ENCODE peak calls at places on chromosomes 1 and 21, in six cellular contexts. V is fibroblast of lung, Q is body of pancreas, N is uterus, R is Panc1, F is cardiac muscle cell. U is an unnamed sample. For H3K4me1, the result is how much of the 10 kb centered on the place peaks cover.

GRCh38 chr1:7218210-7218832 is 433.1 kb downstream of the CAMTA1 start:
- DNase-seq in F (peak), Q (no peak), R (no peak), V (peak), N (no peak), U (no peak)

GRCh38 chr21:27734146-27734545 is 767.3 kb upstream of the ADAMTS5 start:
- DNase-seq in N (no peak), Q (no peak), V (peak), R (no peak), F (peak), U (no peak)

GRCh38 chr1:27891196-27891889 is 19.0 kb downstream of the THEMIS2 start:
- DNase-seq in V (no peak), N (no peak), R (no peak), Q (no peak), F (no peak), U (no peak)

GRCh38 chr1:227318852-227319607 is 738 bp upstream of the CDC42BPA start:
- DNase-seq in Q (peak), F (peak), V (peak), R (no peak), N (peak), U (peak)

GRCh38 chr1:54353959-54354358 is 52.2 kb downstream of the SSBP3 start:
- DNase-seq in N (no peak), F (no peak), Q (no peak), V (no peak), R (no peak), U (no peak)

GRCh38 chr1:6423321-6423999 is 1.1 kb upstream of the ESPN start:
- DNase-seq in N (no peak), R (no peak), Q (peak), F (peak), V (no peak), U (no peak)

GRCh38 chr1:40301066-40301465 is 16.0 kb downstream of the COL9A2 start:
- DNase-seq in R (no peak), N (no peak), V (no peak), Q (no peak), F (no peak), U (no peak)

GRCh38 chr1:51445346-51446090 is 73.5 kb downstream of the EPS15 start:
- DNase-seq in R (no peak), V (peak), Q (no peak), N (no peak), F (no peak), U (no peak)

GRCh38 chr1:31771891-31772668 is 7.9 kb upstream of the ADGRB2 start:
- DNase-seq in N (no peak), R (no peak), F (peak), V (no peak), Q (peak), U (no peak)

GRCh38 chr21:28770867-28771661 is 221.6 kb downstream of the LTN1 start:
- DNase-seq in V (peak), N (no peak), F (peak), Q (no peak), R (no peak), U (no peak)

GRCh38 chr1:155859881-155860841 is 794 bp downstream of the SYT11 start:
- DNase-seq in Q (peak), N (peak), V (peak), F (peak), R (no peak), U (peak)

GRCh38 chr21:45875416-45875760 is 106.2 kb upstream of the COL6A1 start:
- DNase-seq in V (no peak), N (no peak), R (no peak), Q (no peak), F (no peak), U (no peak)

GRCh38 chr1:15523922-15524282 is at the start of gene CASP9:
- DNase-seq in F (no peak), N (no peak), R (no peak), Q (no peak), V (no peak), U (no peak)

GRCh38 chr1:228735871-228736586 is 750 bp downstream of the RHOU start:
- DNase-seq in F (peak), V (peak), R (no peak), N (peak), Q (peak), U (no peak)

GRCh38 chr1:233364695-233365539 is 37.4 kb downstream of the MAP3K21 start:
- DNase-seq in V (peak), R (peak), Q (no peak), N (no peak), F (peak), U (no peak)

GRCh38 chr1:63557365-63557987 is 34.2 kb downstream of the EFCAB7 start:
- DNase-seq in Q (peak), N (no peak), F (peak), R (peak), V (peak), U (no peak)

GRCh38 chr1:236677641-236678235 is 8.6 kb upstream of the ACTN2 start:
- DNase-seq in Q (no peak), N (no peak), V (no peak), F (peak), R (no peak), U (no peak)

GRCh38 chr1:173867141-173867752 is 542 bp downstream of the GAS5 start:
- DNase-seq in F (no peak), R (no peak), Q (no peak), N (no peak), V (no peak), U (peak)

GRCh38 chr1:16727190-16728111 is 12.9 kb upstream of the RNU1-4 start:
- DNase-seq in N (no peak), R (no peak), V (no peak), Q (no peak), F (peak), U (peak)

GRCh38 chr1:107251839-107252238 is 111.0 kb downstream of the NTNG1 start:
- DNase-seq in Q (no peak), V (no peak), N (no peak), F (no peak), R (no peak), U (no peak)

GRCh38 chr1:56187410-56187809 is 392.0 kb downstream of the PLPP3 start:
- DNase-seq in V (peak), F (no peak), N (no peak), R (no peak), Q (no peak), U (no peak)

GRCh38 chr1:6905790-6906189 is 120.5 kb downstream of the CAMTA1 start:
- DNase-seq in N (no peak), F (no peak), R (no peak), Q (no peak), V (no peak), U (no peak)

GRCh38 chr1:208562021-208562950 is 318.1 kb upstream of the PLXNA2 start:
- DNase-seq in Q (no peak), R (no peak), N (no peak), F (no peak), V (no peak), U (no peak)

GRCh38 chr1:208127791-208128408 is 116.3 kb downstream of the PLXNA2 start:
- DNase-seq in V (no peak), Q (no peak), R (no peak), F (no peak), N (no peak), U (no peak)

GRCh38 chr1:21000245-21000594 is 176.5 kb downstream of the EIF4G3 start:
- DNase-seq in V (no peak), F (no peak), N (no peak), R (no peak), Q (no peak), U (no peak)

GRCh38 chr1:59827055-59827643 is 12.4 kb downstream of the HOOK1 start:
- DNase-seq in N (no peak), Q (no peak), V (no peak), R (no peak), F (no peak), U (no peak)

GRCh38 chr1:79323240-79324025 is 316.9 kb upstream of the ADGRL4 start:
- DNase-seq in F (peak), N (no peak), R (peak), V (peak), Q (no peak), U (no peak)

GRCh38 chr1:53110370-53111072 is 31.9 kb downstream of the SLC1A7 start:
- DNase-seq in R (no peak), F (peak), N (peak), V (peak), Q (no peak), U (no peak)

GRCh38 chr1:226912587-226913176 is 27.4 kb upstream of the COQ8A start:
- DNase-seq in R (peak), F (peak), N (no peak), V (peak), Q (peak), U (no peak)

GRCh38 chr1:31568895-31569655 is 7.2 kb upstream of the TINAGL1 start:
- DNase-seq in V (no peak), Q (peak), R (no peak), N (no peak), F (no peak), U (peak)

GRCh38 chr1:77983997-77984355 is 5.1 kb upstream of the FUBP1 start:
- DNase-seq in Q (no peak), N (no peak), R (no peak), F (no peak), V (no peak), U (no peak)

GRCh38 chr1:67149179-67149770 is 14.5 kb upstream of the C1orf141 start:
- DNase-seq in V (peak), Q (peak), R (peak), F (peak), N (peak), U (no peak)

GRCh38 chr1:177571485-177572076 is 398.3 kb downstream of the SEC16B start:
- DNase-seq in V (peak), R (no peak), F (peak), Q (peak), N (no peak), U (no peak)

GRCh38 chr1:87117761-87118160 is 203.3 kb downstream of the HS2ST1 start:
- DNase-seq in Q (no peak), R (no peak), F (no peak), N (no peak), V (peak), U (no peak)

GRCh38 chr21:45291613-45292398 is 4.1 kb upstream of the POFUT2 start:
- DNase-seq in R (no peak), N (no peak), V (no peak), F (no peak), Q (no peak), U (peak)

GRCh38 chr1:200861937-200862647 is 10.7 kb upstream of the GPR25 start:
- DNase-seq in N (no peak), R (no peak), V (no peak), Q (no peak), F (no peak), U (no peak)

GRCh38 chr1:16618719-16619118 is 5.4 kb upstream of the NBPF1 start:
- DNase-seq in N (peak), Q (peak), V (no peak), F (no peak), R (no peak), U (peak)

GRCh38 chr1:25478633-25479032 is 47.9 kb downstream of the MACO1 start:
- DNase-seq in N (no peak), V (no peak), Q (peak), R (no peak), F (no peak), U (no peak)

DNA sequence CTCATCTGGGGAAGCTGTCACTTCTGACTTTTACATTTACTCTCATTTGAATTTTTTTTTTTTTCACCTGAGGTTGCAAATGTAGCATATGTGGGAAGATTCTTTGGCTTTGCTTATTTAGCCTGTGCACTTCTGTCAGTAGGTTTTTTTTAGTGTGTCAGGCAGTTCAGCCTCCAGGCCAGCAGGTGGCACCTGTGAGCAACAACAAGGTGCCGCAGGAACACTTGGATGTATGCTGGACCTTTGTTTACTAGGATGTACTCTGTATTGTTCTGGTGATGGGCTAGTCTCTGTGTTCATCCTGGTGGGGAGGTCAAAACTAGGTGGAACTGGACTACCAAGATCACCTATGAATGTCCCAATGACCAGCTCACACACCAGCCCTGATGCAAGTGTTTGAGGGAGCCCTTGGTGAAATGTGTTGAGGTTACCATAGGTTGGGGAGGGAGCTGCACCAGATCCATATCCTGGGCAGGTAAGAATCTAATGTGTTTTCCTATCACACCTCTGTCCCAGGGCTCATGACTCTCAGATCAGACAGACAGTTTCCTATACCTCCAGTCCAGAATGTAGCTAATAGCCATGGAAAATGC is 618.2 kb downstream of the BRINP3 start:
- DNase-seq in V (no peak), R (peak), Q (no peak), F (peak), N (no peak), U (no peak)
- TF ChIP-seq CTCF in V (peak), R (peak), Q (no peak), F (peak), N (no peak), U (no peak)

GRCh38 chr1:47893412-47893811 is 103.8 kb downstream of the TRABD2B start:
- DNase-seq in N (no peak), F (no peak), R (no peak), Q (no peak), V (no peak), U (no peak)

GRCh38 chr1:47898156-47898825 is 98.9 kb downstream of the TRABD2B start:
- DNase-seq in V (no peak), R (no peak), Q (no peak), F (no peak), N (no peak), U (no peak)

GRCh38 chr1:47894718-47895393 is 102.3 kb downstream of the TRABD2B start:
- DNase-seq in R (no peak), Q (peak), F (peak), N (no peak), V (no peak), U (peak)

GRCh38 chr1:47890779-47891178 is 106.4 kb downstream of the TRABD2B start:
- DNase-seq in N (no peak), R (no peak), F (no peak), V (no peak), Q (no peak), U (no peak)

GRCh38 chr1:47895436-47895835 is 101.7 kb downstream of the TRABD2B start:
- DNase-seq in F (no peak), R (no peak), V (no peak), N (no peak), Q (no peak), U (no peak)
- H3K4me1 ChIP-seq in F (under half), R (under half), V (under half), N (under half), Q (under half), U (under half)

DNA sequence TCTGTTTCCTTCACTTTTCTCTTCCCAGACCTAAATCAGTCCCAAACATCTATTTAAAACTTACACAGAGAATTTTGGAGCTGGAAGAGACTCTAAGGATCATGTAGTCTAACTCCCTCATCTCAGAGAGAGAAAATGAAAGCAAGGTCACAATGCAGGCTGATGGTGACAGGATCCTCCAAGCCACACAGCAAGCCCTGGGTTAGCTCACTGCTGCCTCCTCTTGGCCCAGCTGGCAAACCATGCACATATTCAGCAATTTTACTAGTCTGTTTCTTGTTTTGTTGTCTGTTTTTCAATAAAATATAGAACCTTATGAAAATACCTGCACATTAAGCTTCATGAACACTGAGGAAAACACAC is 27.7 kb upstream of the LY9 start:
- DNase-seq in N (no peak), V (no peak), F (peak), Q (no peak), R (peak), U (no peak)
- TF ChIP-seq CTCF in N (no peak), V (peak), F (peak), Q (no peak), R (peak), U (peak)

GRCh38 chr1:160637065-160637464 is 9.8 kb downstream of the SLAMF1 start:
- DNase-seq in R (no peak), V (no peak), N (no peak), Q (no peak), F (no peak), U (no peak)

GRCh38 chr1:160636547-160636946 is 10.3 kb downstream of the SLAMF1 start:
- DNase-seq in V (no peak), N (no peak), Q (no peak), F (no peak), R (no peak), U (no peak)

GRCh38 chr1:160638540-160638857 is 8.3 kb downstream of the SLAMF1 start:
- DNase-seq in F (no peak), Q (no peak), R (no peak), V (no peak), N (no peak), U (no peak)

GRCh38 chr1:160638926-160639325 is 7.9 kb downstream of the SLAMF1 start:
- DNase-seq in V (no peak), F (no peak), Q (no peak), R (no peak), N (no peak), U (no peak)

DNA sequence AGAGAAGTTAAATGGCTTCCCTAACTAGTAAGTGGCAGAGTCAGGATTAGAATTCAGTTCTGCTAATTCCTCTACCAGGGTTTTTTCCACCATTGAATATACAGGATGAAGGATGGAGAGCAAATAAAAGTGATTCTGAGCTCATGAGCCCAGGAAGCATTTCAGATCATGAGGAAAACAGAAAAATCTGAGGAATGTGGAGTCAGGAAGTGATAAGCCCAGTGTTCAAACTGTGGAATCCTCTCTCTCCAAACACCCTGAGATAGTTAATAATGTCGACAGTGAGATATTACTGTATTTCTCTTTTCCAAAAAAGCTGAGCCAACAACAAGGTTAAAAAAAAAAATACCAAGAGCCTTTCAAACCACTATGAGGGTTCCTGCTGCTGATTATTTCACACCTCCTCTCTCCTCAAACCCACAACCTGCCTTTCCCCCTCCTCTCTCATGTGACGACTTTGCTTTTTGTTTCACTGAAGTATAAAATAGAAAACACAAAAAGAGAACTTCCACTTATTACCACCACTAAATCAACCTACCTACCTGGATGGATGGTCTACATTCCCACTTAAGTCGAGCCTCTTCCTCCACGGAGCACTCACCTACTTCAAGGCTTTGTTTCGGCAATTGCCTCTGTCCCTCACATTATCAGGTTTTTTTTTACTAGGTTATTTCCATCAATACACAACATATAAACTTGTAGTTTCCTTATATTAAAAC is 8.9 kb downstream of the SLAMF1 start:
- DNase-seq in F (peak), N (no peak), R (no peak), Q (no peak), V (no peak), U (no peak)
- H3K4me1 ChIP-seq in F (under half), N (under half), R (under half), Q (under half), V (under half), U (under half)

GRCh38 chr1:205369621-205370230 is 13.0 kb upstream of the KLHDC8A start:
- DNase-seq in F (no peak), Q (peak), R (no peak), N (no peak), V (no peak), U (no peak)

GRCh38 chr1:205370780-205371179 is 14.1 kb upstream of the KLHDC8A start:
- DNase-seq in Q (peak), V (no peak), N (no peak), F (no peak), R (no peak), U (no peak)

GRCh38 chr1:205373022-205373421 is 16.3 kb upstream of the KLHDC8A start:
- DNase-seq in R (no peak), N (no peak), F (no peak), V (peak), Q (no peak), U (no peak)

GRCh38 chr1:205365945-205366463 is 9.3 kb upstream of the KLHDC8A start:
- DNase-seq in R (no peak), N (no peak), V (no peak), Q (peak), F (peak), U (no peak)

DNA sequence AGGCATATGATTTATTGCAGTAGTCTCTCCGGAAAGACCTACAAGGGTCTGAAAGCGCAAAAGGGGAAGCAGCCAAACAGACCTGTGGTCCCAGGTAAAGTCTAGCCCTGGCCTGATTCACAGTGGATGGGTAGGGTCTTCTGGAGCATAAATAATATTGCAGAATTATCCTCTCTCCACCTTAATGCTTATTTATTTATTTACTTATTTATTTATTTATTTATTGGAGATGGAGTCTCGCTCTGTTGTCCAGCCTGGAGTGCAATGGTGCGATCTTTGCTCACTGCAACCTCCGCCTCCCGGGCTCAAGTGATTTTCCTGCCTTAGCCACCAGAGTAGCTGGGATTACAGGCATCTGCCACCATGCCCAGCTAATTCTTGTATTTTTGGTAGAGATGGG is 11.8 kb upstream of the KLHDC8A start:
- DNase-seq in V (no peak), Q (no peak), F (no peak), N (no peak), R (no peak), U (no peak)
- TF ChIP-seq CTCF in V (no peak), Q (no peak), F (no peak), N (no peak), R (no peak), U (no peak)